ENCODE peak calls at places on chromosome 15, in six cellular contexts. One of them, this sample, is unnamed.

GRCh38 chr15:22989576-22990477 is 9.7 kb upstream of the CYFIP1 start:
- DNase-seq in HCT116: no peak
- DNase-seq in endothelial cell of umbilical vein: no peak
- DNase-seq in SK-N-SH: no peak
- DNase-seq in HL-60: no peak
- DNase-seq in stomach: peak; percentile 47
- DNase-seq in this sample: peak; percentile 25

GRCh38 chr15:60328852-60329443 is 68.8 kb downstream of the ANXA2 start:
- DNase-seq in HCT116: no peak
- DNase-seq in endothelial cell of umbilical vein: peak; percentile 40
- DNase-seq in SK-N-SH: peak; percentile 36
- DNase-seq in HL-60: no peak
- DNase-seq in stomach: no peak
- DNase-seq in this sample: no peak

GRCh38 chr15:99433026-99433756 is 132.6 kb upstream of the MEF2A start:
- DNase-seq in HCT116: no peak
- DNase-seq in endothelial cell of umbilical vein: no peak
- DNase-seq in SK-N-SH: no peak
- DNase-seq in HL-60: no peak
- DNase-seq in stomach: no peak
- DNase-seq in this sample: peak; percentile 82

GRCh38 chr15:25182736-25183445 is 228.1 kb downstream of the SNRPN start:
- DNase-seq in HCT116: no peak
- DNase-seq in endothelial cell of umbilical vein: no peak
- DNase-seq in SK-N-SH: no peak
- DNase-seq in HL-60: no peak
- DNase-seq in stomach: no peak
- DNase-seq in this sample: peak; percentile 50

GRCh38 chr15:27681038-27681437 is 418.1 kb downstream of the OCA2 start:
- DNase-seq in HCT116: no peak
- DNase-seq in endothelial cell of umbilical vein: no peak
- DNase-seq in SK-N-SH: peak; percentile 49
- DNase-seq in HL-60: no peak
- DNase-seq in stomach: no peak
- DNase-seq in this sample: no peak

GRCh38 chr15:49789436-49789835 is 168.6 kb downstream of the DTWD1 start:
- DNase-seq in HCT116: no peak
- DNase-seq in endothelial cell of umbilical vein: no peak
- DNase-seq in SK-N-SH: no peak
- DNase-seq in HL-60: no peak
- DNase-seq in stomach: no peak
- DNase-seq in this sample: no peak

GRCh38 chr15:75058127-75058905 is 34.9 kb downstream of the PPCDC start:
- DNase-seq in HCT116: no peak
- DNase-seq in endothelial cell of umbilical vein: no peak
- DNase-seq in SK-N-SH: no peak
- DNase-seq in HL-60: peak; percentile 52
- DNase-seq in stomach: no peak
- DNase-seq in this sample: no peak

GRCh38 chr15:43370975-43371974 is at the start of the genes TUBGCP4 and ZSCAN29:
- DNase-seq in HCT116: peak; percentile 39
- DNase-seq in endothelial cell of umbilical vein: peak; percentile 81
- DNase-seq in SK-N-SH: peak; percentile 99
- DNase-seq in HL-60: peak; percentile 81
- DNase-seq in stomach: peak; percentile 78
- DNase-seq in this sample: peak; percentile 96

GRCh38 chr15:74642328-74642723 is 26.7 kb downstream of the CLK3 start:
- DNase-seq in HCT116: no peak
- DNase-seq in endothelial cell of umbilical vein: no peak
- DNase-seq in SK-N-SH: no peak
- DNase-seq in HL-60: no peak
- DNase-seq in stomach: peak; percentile 46
- DNase-seq in this sample: no peak

GRCh38 chr15:26235148-26235769 is 372.1 kb upstream of the ATP10A start:
- DNase-seq in HCT116: no peak
- DNase-seq in endothelial cell of umbilical vein: no peak
- DNase-seq in SK-N-SH: peak; percentile 24
- DNase-seq in HL-60: no peak
- DNase-seq in stomach: no peak
- DNase-seq in this sample: no peak

GRCh38 chr15:58840048-58840447 is 68.9 kb downstream of the MINDY2 start:
- DNase-seq in HCT116: no peak
- DNase-seq in endothelial cell of umbilical vein: peak; percentile 31
- DNase-seq in SK-N-SH: no peak
- DNase-seq in HL-60: no peak
- DNase-seq in stomach: no peak
- DNase-seq in this sample: no peak

GRCh38 chr15:71400347-71400746 is 285.1 kb downstream of the THSD4 start:
- DNase-seq in HCT116: no peak
- DNase-seq in endothelial cell of umbilical vein: no peak
- DNase-seq in SK-N-SH: no peak
- DNase-seq in HL-60: no peak
- DNase-seq in stomach: no peak
- DNase-seq in this sample: no peak

GRCh38 chr15:89799925-89800500 is 14.6 kb downstream of the ANPEP start:
- DNase-seq in HCT116: no peak
- DNase-seq in endothelial cell of umbilical vein: no peak
- DNase-seq in SK-N-SH: peak; percentile 18
- DNase-seq in HL-60: no peak
- DNase-seq in stomach: no peak
- DNase-seq in this sample: no peak

GRCh38 chr15:50970524-50970923 is 62.0 kb downstream of the AP4E1 start:
- DNase-seq in HCT116: no peak
- DNase-seq in endothelial cell of umbilical vein: no peak
- DNase-seq in SK-N-SH: no peak
- DNase-seq in HL-60: no peak
- DNase-seq in stomach: no peak
- DNase-seq in this sample: no peak

GRCh38 chr15:60865507-60865906 is 363.6 kb downstream of the RORA start:
- DNase-seq in HCT116: no peak
- DNase-seq in endothelial cell of umbilical vein: no peak
- DNase-seq in SK-N-SH: no peak
- DNase-seq in HL-60: no peak
- DNase-seq in stomach: no peak
- DNase-seq in this sample: no peak

GRCh38 chr15:90660195-90660995 is 56.8 kb upstream of the BLM start:
- DNase-seq in HCT116: no peak
- DNase-seq in endothelial cell of umbilical vein: no peak
- DNase-seq in SK-N-SH: no peak
- DNase-seq in HL-60: peak; percentile 90
- DNase-seq in stomach: peak; percentile 43
- DNase-seq in this sample: peak; percentile 85

GRCh38 chr15:43899928-43900327 is 73.1 kb downstream of the WDR76 start:
- DNase-seq in HCT116: no peak
- DNase-seq in endothelial cell of umbilical vein: no peak
- DNase-seq in SK-N-SH: no peak
- DNase-seq in HL-60: no peak
- DNase-seq in stomach: no peak
- DNase-seq in this sample: no peak

GRCh38 chr15:58174709-58175108 is 36.5 kb downstream of the AQP9 start:
- DNase-seq in HCT116: no peak
- DNase-seq in endothelial cell of umbilical vein: no peak
- DNase-seq in SK-N-SH: no peak
- DNase-seq in HL-60: no peak
- DNase-seq in stomach: no peak
- DNase-seq in this sample: no peak

GRCh38 chr15:38864827-38865604 is 300.4 kb upstream of the RASGRP1 start:
- DNase-seq in HCT116: no peak
- DNase-seq in endothelial cell of umbilical vein: no peak
- DNase-seq in SK-N-SH: no peak
- DNase-seq in HL-60: no peak
- DNase-seq in stomach: no peak
- DNase-seq in this sample: no peak

GRCh38 chr15:56969265-56969895 is 50.9 kb downstream of the TCF12 start:
- DNase-seq in HCT116: no peak
- DNase-seq in endothelial cell of umbilical vein: no peak
- DNase-seq in SK-N-SH: no peak
- DNase-seq in HL-60: no peak
- DNase-seq in stomach: no peak
- DNase-seq in this sample: no peak

GRCh38 chr15:56971571-56971970 is 53.1 kb downstream of the TCF12 start:
- DNase-seq in HCT116: no peak
- DNase-seq in endothelial cell of umbilical vein: no peak
- DNase-seq in SK-N-SH: no peak
- DNase-seq in HL-60: no peak
- DNase-seq in stomach: no peak
- DNase-seq in this sample: no peak

GRCh38 chr15:56968256-56968655 is 49.8 kb downstream of the TCF12 start:
- DNase-seq in HCT116: no peak
- DNase-seq in endothelial cell of umbilical vein: no peak
- DNase-seq in SK-N-SH: no peak
- DNase-seq in HL-60: no peak
- DNase-seq in stomach: no peak
- DNase-seq in this sample: no peak

GRCh38 chr15:56967336-56967735 is 48.9 kb downstream of the TCF12 start:
- DNase-seq in HCT116: no peak
- DNase-seq in endothelial cell of umbilical vein: no peak
- DNase-seq in SK-N-SH: no peak
- DNase-seq in HL-60: no peak
- DNase-seq in stomach: no peak
- DNase-seq in this sample: no peak

GRCh38 chr15:56968821-56969220 is 50.4 kb downstream of the TCF12 start:
- DNase-seq in HCT116: no peak
- DNase-seq in endothelial cell of umbilical vein: no peak
- DNase-seq in SK-N-SH: no peak
- DNase-seq in HL-60: no peak
- DNase-seq in stomach: no peak
- DNase-seq in this sample: no peak
- H3K4me3 ChIP-seq in HCT116: no peak overlapping the region
- H3K4me3 ChIP-seq in endothelial cell of umbilical vein: no peak overlapping the region
- H3K4me3 ChIP-seq in SK-N-SH: no peak overlapping the region
- H3K4me3 ChIP-seq in HL-60: no peak overlapping the region
- H3K4me3 ChIP-seq in stomach: no peak overlapping the region
- H3K4me3 ChIP-seq in this sample: no peak overlapping the region

GRCh38 chr15:86591994-86592746 is 512.5 kb downstream of the AGBL1 start:
- DNase-seq in HCT116: no peak
- DNase-seq in endothelial cell of umbilical vein: no peak
- DNase-seq in SK-N-SH: no peak
- DNase-seq in HL-60: no peak
- DNase-seq in stomach: no peak
- DNase-seq in this sample: no peak

GRCh38 chr15:86591158-86591557 is 511.5 kb downstream of the AGBL1 start:
- DNase-seq in HCT116: no peak
- DNase-seq in endothelial cell of umbilical vein: no peak
- DNase-seq in SK-N-SH: no peak
- DNase-seq in HL-60: no peak
- DNase-seq in stomach: no peak
- DNase-seq in this sample: no peak

GRCh38 chr15:86590461-86590860 is 510.8 kb downstream of the AGBL1 start:
- DNase-seq in HCT116: no peak
- DNase-seq in endothelial cell of umbilical vein: no peak
- DNase-seq in SK-N-SH: no peak
- DNase-seq in HL-60: no peak
- DNase-seq in stomach: no peak
- DNase-seq in this sample: no peak

GRCh38 chr15:86588413-86588812 is 508.7 kb downstream of the AGBL1 start:
- DNase-seq in HCT116: no peak
- DNase-seq in endothelial cell of umbilical vein: no peak
- DNase-seq in SK-N-SH: no peak
- DNase-seq in HL-60: no peak
- DNase-seq in stomach: no peak
- DNase-seq in this sample: no peak
- TF ChIP-seq POLR2AphosphoS5 in HCT116: no peak
- TF ChIP-seq POLR2AphosphoS5 in endothelial cell of umbilical vein: no peak
- TF ChIP-seq POLR2AphosphoS5 in SK-N-SH: no peak
- TF ChIP-seq POLR2AphosphoS5 in HL-60: no peak
- TF ChIP-seq POLR2AphosphoS5 in stomach: no peak
- TF ChIP-seq POLR2AphosphoS5 in this sample: no peak

DNA sequence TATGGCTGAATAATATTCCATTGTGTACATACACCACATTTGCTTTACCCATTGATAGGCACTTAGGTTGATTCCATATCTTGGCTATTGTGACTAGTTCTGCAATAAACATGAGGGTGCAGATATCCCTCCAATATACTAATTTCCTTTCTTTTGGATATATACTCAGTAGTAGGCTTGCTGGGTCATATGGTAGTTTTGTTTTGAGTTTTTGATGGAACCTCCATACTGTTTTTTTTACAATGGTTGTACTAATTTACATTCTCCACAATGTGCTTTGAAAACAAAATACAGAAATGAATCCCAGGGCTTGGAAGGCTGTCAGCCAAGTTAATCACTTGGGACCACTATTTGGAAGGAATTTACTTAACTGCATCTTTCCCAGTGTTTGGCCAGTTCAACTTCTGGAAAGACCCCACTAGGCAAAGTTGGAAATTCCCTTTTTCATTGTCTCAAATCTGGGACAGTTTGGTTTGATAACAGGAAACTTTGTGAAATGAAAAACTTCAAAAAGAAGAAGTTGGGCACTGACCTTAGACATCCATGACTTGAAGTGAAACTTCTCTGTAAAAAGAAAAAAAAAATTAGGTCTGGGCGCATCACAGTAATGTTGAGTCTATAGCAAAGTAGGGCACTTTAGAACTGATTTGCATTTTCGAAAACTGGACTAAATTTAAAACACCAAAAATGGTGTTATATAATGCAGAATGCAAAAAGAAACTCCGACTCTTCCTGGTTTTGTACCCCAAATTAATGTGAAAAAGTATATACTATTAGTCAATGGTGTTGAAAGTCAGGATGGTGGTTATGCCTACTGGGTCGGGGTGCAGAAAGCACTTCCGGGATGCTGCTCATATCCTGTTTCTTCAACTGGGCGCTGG is 6.0 kb downstream of the CTSH start:
- DNase-seq in HCT116: no peak
- DNase-seq in endothelial cell of umbilical vein: no peak
- DNase-seq in SK-N-SH: no peak
- DNase-seq in HL-60: peak; percentile 68
- DNase-seq in stomach: no peak
- DNase-seq in this sample: peak; percentile 78
- H3K4me3 ChIP-seq in HCT116: no peak overlapping the region
- H3K4me3 ChIP-seq in endothelial cell of umbilical vein: no peak overlapping the region
- H3K4me3 ChIP-seq in SK-N-SH: no peak overlapping the region
- H3K4me3 ChIP-seq in HL-60: peak overlapping the region; percentile 4
- H3K4me3 ChIP-seq in stomach: no peak overlapping the region
- H3K4me3 ChIP-seq in this sample: no peak overlapping the region

DNA sequence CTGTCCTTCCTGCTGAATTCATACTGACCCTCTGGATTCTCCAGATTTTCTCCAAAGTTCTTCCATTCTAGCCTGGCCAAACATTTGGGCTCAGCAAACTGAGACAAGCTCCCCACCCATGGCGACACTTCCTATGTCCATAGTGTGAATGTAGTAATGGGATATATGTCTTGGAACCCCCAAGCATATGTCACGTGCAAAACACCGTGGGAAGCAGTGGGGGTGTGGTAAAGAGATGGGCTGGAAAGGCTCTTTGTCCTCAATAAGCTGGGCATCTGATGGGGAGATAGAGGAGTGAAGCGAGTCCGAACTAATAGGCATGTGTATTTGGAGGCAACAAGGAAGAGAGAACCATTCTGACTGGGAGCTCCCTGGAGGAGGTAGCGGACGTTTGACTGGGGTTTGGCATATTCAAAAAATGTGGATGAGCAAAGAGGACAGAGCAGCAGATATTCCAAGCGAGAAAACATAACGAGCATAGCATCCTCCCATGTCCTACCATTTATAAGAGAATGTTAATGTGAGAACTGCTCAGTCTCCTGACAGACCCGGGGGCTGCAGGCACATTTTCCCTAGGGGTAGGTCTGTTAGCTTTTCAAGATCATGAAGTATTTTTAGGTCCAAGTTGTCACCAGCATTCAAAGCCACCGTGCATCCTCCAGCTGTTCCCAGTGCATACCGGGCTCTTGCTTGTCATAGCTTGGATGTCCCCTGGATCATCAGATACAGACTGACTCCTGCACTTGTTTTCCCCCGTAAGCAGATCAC is 25.6 kb downstream of the TPM1 start:
- DNase-seq in HCT116: no peak
- DNase-seq in endothelial cell of umbilical vein: no peak
- DNase-seq in SK-N-SH: no peak
- DNase-seq in HL-60: no peak
- DNase-seq in stomach: no peak
- DNase-seq in this sample: no peak
- TF ChIP-seq POLR2AphosphoS5 in HCT116: no peak
- TF ChIP-seq POLR2AphosphoS5 in endothelial cell of umbilical vein: no peak
- TF ChIP-seq POLR2AphosphoS5 in SK-N-SH: peak; percentile 52
- TF ChIP-seq POLR2AphosphoS5 in HL-60: no peak
- TF ChIP-seq POLR2AphosphoS5 in stomach: no peak
- TF ChIP-seq POLR2AphosphoS5 in this sample: no peak

This sample was measured in spleen.